ENCODE peak calls at places on chromosomes 4 and X, in seven cellular contexts. N is psoas muscle, O is neuronal stem cell, F is thyroid gland, S is Caco-2, W is tibial nerve, P is hepatocyte. L is an unnamed sample. For H3K36me3 and H3K9me3, the result is how much of the 10 kb centered on the place peaks cover.

GRCh38 chr4:153345011-153345981 is 808 bp downstream of the MND1 start:
- DNase-seq in S (peak), F (peak), N (peak), O (peak), P (peak), W (no peak), L (peak)

GRCh38 chrX:137427061-137427778 is 138.7 kb upstream of the ZIC3 start:
- DNase-seq in S (no peak), N (no peak), W (no peak), F (no peak), O (no peak), P (no peak), L (no peak)

GRCh38 chrX:106928227-106928626 is 8.0 kb downstream of the CLDN2 start:
- DNase-seq in P (no peak), S (no peak), W (no peak), N (no peak), F (no peak), O (no peak), L (no peak)

GRCh38 chr4:48692897-48693296 is 87.2 kb downstream of the FRYL start:
- DNase-seq in S (no peak), F (no peak), P (no peak), W (no peak), N (no peak), O (no peak), L (no peak)

GRCh38 chr4:121016630-121017029 is 55.7 kb downstream of the NDNF start:
- DNase-seq in S (peak), N (no peak), F (no peak), O (no peak), W (no peak), P (peak), L (no peak)

GRCh38 chrX:102651242-102651967 is at the start of gene GPRASP1:
- DNase-seq in F (peak), P (peak), W (peak), S (no peak), N (peak), O (peak), L (peak)

GRCh38 chr4:54231419-54232150 is 2.5 kb downstream of the PDGFRA start:
- DNase-seq in N (peak), O (peak), P (peak), S (peak), W (no peak), F (no peak), L (peak)

GRCh38 chrX:132737743-132738142 is 220.7 kb downstream of the HS6ST2 start:
- DNase-seq in S (no peak), O (no peak), N (no peak), F (peak), W (no peak), P (no peak), L (no peak)

GRCh38 chr4:126915999-126916625 is 716.6 kb upstream of the INTU start:
- DNase-seq in F (no peak), O (no peak), W (no peak), P (no peak), N (no peak), S (no peak), L (no peak)

GRCh38 chr4:6342530-6343293 is 73.1 kb downstream of the WFS1 start:
- DNase-seq in N (peak), S (no peak), O (no peak), F (peak), W (no peak), P (no peak), L (peak)

GRCh38 chrX:151680805-151681204 is 14.5 kb upstream of the PRRG3 start:
- DNase-seq in W (no peak), O (peak), S (peak), F (peak), N (no peak), P (peak), L (no peak)

GRCh38 chr4:26787461-26788340 is 72.9 kb upstream of the STIM2 start:
- DNase-seq in F (peak), W (no peak), P (peak), O (no peak), N (peak), S (no peak), L (no peak)

GRCh38 chr4:183635333-183635732 is 23.7 kb downstream of the RWDD4 start:
- DNase-seq in S (no peak), W (no peak), F (no peak), N (no peak), O (no peak), P (no peak), L (no peak)

GRCh38 chr4:140284449-140284848 is 89.0 kb upstream of the SCOC start:
- DNase-seq in O (no peak), W (no peak), S (no peak), N (no peak), F (no peak), P (no peak), L (no peak)
- H3K36me3 ChIP-seq in O (under half), W (under half), S (under half), N (under half), F (under half), P (under half), L (under half)

GRCh38 chrX:5402461-5402860 is 826.2 kb downstream of the NLGN4X start:
- DNase-seq in N (no peak), W (no peak), O (no peak), F (no peak), S (no peak), P (no peak), L (no peak)
- H3K9me3 ChIP-seq in N (under half), W (under half), O (under half), F (under half), S (under half), P (under half), L (under half)

DNA sequence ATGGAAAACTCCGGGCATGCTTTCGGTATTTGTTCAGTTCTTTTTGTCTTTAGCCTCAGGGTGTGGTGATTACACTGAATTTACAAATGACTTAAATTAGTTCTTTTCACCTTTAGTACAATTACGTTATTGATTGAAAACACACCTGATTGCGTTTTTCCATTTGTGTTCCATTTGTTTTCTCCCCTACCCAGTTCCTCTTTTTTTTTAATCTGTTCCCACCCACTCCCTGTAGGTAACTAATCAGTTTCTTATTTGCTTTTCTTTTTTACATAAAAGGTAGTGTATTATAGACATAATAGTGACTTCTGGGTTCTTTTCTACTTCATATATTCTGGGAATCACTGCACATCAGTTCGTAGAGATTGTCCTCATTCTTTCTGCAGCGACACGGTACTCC is 53.4 kb downstream of the TNIP2 start:
- DNase-seq in O (no peak), W (no peak), S (no peak), P (no peak), N (no peak), F (no peak), L (no peak)
- H3K36me3 ChIP-seq in O (half or more), W (under half), S (under half), P (under half), N (half or more), F (half or more), L (under half)

DNA sequence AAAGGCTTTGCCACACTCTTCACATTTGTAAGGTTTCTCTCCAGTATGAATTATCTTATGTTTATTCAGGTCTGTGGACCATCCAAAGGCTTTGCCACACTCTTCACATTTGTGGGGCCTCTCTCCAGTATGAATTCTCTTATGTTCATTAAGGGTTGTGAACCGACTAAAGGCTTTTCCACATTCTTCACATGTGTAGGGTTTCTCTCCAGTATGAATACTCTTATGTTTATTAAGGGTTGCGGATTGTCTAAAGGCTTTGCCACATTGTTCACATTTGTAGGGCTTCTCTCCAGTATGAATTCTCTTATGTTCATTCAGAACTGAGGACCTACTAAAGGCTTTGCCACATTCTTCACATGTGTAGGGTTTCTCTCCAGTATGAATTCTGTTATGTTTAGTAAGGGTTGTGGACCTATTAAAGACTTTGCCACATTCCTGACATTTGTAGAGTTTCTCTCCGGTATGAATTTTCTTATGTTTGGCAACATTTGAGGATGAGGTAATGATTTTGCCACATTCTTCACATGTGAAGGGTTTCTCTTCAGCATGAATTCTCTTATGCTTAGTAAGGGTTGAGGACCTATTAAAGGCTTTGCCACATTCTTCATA is 33.7 kb downstream of the ZNF732 start:
- DNase-seq in F (no peak), P (no peak), N (no peak), S (no peak), W (no peak), O (no peak), L (no peak)
- H3K9me3 ChIP-seq in F (under half), P (under half), N (half or more), S (under half), W (under half), O (half or more), L (half or more)

GRCh38 chr4:24544208-24544607 is 40.1 kb downstream of the DHX15 start:
- DNase-seq in F (no peak), P (no peak), S (no peak), W (no peak), O (no peak), N (no peak), L (no peak)
- H3K36me3 ChIP-seq in F (under half), P (under half), S (under half), W (under half), O (half or more), N (half or more), L (under half)

DNA sequence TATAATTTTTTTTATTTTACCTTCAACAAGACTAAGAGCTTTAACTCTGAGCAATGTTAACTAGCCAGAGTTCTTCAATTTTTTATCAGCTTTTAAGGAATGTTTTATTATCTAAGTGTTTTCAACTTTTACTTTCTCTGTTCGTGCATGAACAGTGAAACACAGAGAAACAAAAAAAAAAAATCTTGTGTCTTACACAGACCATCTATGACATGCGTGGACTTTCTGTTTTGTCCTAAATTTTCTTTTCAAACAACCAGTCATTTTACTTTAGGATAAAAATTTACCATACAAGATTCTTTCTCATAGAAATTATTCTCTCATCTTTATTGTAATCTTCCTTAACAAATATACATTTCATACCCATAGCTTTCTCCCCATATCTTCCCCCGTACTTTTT is 731.9 kb upstream of the PCDH10 start:
- DNase-seq in S (no peak), O (peak), W (no peak), N (no peak), F (no peak), P (no peak), L (no peak)
- H3K9me3 ChIP-seq in S (under half), O (under half), W (under half), N (under half), F (under half), P (under half), L (under half)

GRCh38 chrX:153954618-153955450 is 10.4 kb upstream of the RENBP start:
- DNase-seq in P (no peak), S (no peak), W (no peak), F (no peak), N (no peak), O (no peak), L (no peak)
- H3K36me3 ChIP-seq in P (under half), S (under half), W (under half), F (half or more), N (half or more), O (half or more), L (under half)

GRCh38 chrX:12930150-12930549 is 23.7 kb downstream of the TLR8 start:
- DNase-seq in W (no peak), S (no peak), F (no peak), P (no peak), N (no peak), O (no peak), L (no peak)
- H3K9me3 ChIP-seq in W (under half), S (under half), F (under half), P (under half), N (under half), O (under half), L (under half)

GRCh38 chr4:110619401-110620247 is 3.3 kb downstream of the PITX2 start:
- DNase-seq in F (no peak), S (no peak), W (no peak), N (no peak), O (peak), P (no peak), L (no peak)
- H3K36me3 ChIP-seq in F (under half), S (under half), W (under half), N (under half), O (under half), P (under half), L (under half)

GRCh38 chrX:101258260-101258581 is 32.9 kb downstream of the TAF7L start:
- DNase-seq in F (no peak), S (no peak), O (no peak), W (no peak), N (no peak), P (no peak), L (no peak)

GRCh38 chrX:101257448-101258259 is 33.5 kb downstream of the TAF7L start:
- DNase-seq in W (no peak), F (no peak), S (no peak), N (no peak), P (no peak), O (no peak), L (no peak)

GRCh38 chrX:101262590-101262989 is 28.5 kb downstream of the TAF7L start:
- DNase-seq in P (no peak), N (no peak), F (no peak), S (no peak), O (no peak), W (no peak), L (no peak)

GRCh38 chrX:101263766-101264165 is 27.4 kb downstream of the TAF7L start:
- DNase-seq in S (no peak), W (no peak), P (no peak), O (no peak), F (no peak), N (no peak), L (no peak)

DNA sequence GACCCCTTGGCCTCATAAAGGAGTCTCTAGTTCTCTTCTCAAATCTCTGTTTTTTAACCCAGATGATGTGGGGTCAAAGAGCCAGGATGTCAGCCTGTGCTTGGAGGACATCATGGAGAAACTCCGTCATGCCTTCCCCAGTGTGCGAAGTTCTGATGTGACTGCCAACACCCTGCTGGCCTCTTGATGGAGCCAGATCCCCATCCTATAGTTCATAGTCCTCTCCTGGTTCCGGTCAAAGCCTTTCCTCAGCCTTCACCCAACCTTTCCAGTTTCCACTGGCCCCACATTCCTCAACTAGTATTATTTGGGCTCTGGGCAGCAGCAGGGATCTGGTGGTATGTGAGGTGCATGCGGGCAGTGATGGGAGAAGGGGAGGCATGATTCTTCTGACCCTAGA is 30.7 kb downstream of the TAF7L start:
- DNase-seq in W (no peak), F (no peak), N (no peak), S (peak), P (peak), O (no peak), L (no peak)
- H3K9me3 ChIP-seq in W (under half), F (under half), N (under half), S (under half), P (under half), O (under half), L (under half)